ENCODE peak calls at places on chromosomes 16 and 17, in nine cellular contexts. O is vagina, G is stomach, T is uterus, X is heart left ventricle, K is gastrocnemius medialis, M is A549, Y is ovary, N is thyroid gland. U is an unnamed sample.

GRCh38 chr16:50369133-50369804 is 481 bp upstream of the BRD7 start:
- DNase-seq in N (no peak), M (no peak), G (no peak), X (no peak), O (no peak), K (no peak), T (no peak), Y (no peak), U (no peak)

GRCh38 chr17:41917957-41918391 is 777 bp downstream of the ACLY start:
- DNase-seq in M (peak), X (peak), T (peak), O (no peak), K (peak), G (peak), Y (peak), N (peak), U (peak)

GRCh38 chr16:67563708-67564468 is 1.6 kb downstream of the CTCF start:
- DNase-seq in N (peak), O (peak), T (peak), X (no peak), K (peak), Y (peak), M (peak), G (peak), U (peak)

GRCh38 chr16:57623251-57624043 is 5.0 kb upstream of the ADGRG1 start:
- DNase-seq in X (peak), K (no peak), M (peak), N (peak), G (peak), Y (peak), O (no peak), T (peak), U (peak)

GRCh38 chr16:2919511-2920255 is 8.0 kb downstream of the FLYWCH1 start:
- DNase-seq in X (no peak), N (peak), T (peak), K (peak), M (peak), Y (peak), G (peak), O (no peak), U (no peak)

GRCh38 chr17:66426397-66427033 is 124.1 kb downstream of the PRKCA start:
- DNase-seq in Y (no peak), O (no peak), X (no peak), T (no peak), K (no peak), N (no peak), G (no peak), M (peak), U (no peak)

GRCh38 chr17:41586863-41587495 is at the start of gene KRT14:
- DNase-seq in N (no peak), K (no peak), Y (no peak), X (no peak), M (no peak), O (peak), T (no peak), G (no peak), U (no peak)

GRCh38 chr16:28291651-28292626 is at the start of gene SBK1:
- DNase-seq in G (peak), X (peak), T (peak), O (no peak), M (peak), K (peak), N (peak), Y (peak), U (peak)

GRCh38 chr16:57798953-57799618 is 3.2 kb downstream of the KIFC3 start:
- DNase-seq in T (no peak), X (peak), Y (no peak), G (peak), N (no peak), M (no peak), O (no peak), K (no peak), U (no peak)

GRCh38 chr16:89828199-89828869 is at the start of gene SPIRE2:
- DNase-seq in X (peak), Y (peak), G (peak), N (peak), T (peak), O (no peak), M (peak), K (peak), U (peak)

GRCh38 chr16:79429276-79430128 is 171.0 kb downstream of the MAF start:
- DNase-seq in O (no peak), K (no peak), G (no peak), Y (no peak), M (no peak), T (peak), X (no peak), N (no peak), U (no peak)

GRCh38 chr16:58265480-58266052 is 29.3 kb downstream of the PRSS54 start:
- DNase-seq in M (no peak), T (no peak), K (no peak), X (no peak), O (no peak), G (no peak), Y (no peak), N (no peak), U (no peak)

GRCh38 chr17:58369214-58370031 is 17.4 kb upstream of the SUPT4H1 start:
- DNase-seq in T (no peak), O (peak), M (no peak), K (no peak), G (no peak), N (no peak), X (no peak), Y (no peak), U (no peak)

GRCh38 chr17:59914274-59914854 is 21.4 kb downstream of the RPS6KB1 start:
- DNase-seq in T (no peak), G (no peak), X (no peak), N (no peak), Y (no peak), O (no peak), K (no peak), M (peak), U (no peak)

GRCh38 chr17:54814371-54814770 is 86.3 kb upstream of the TOM1L1 start:
- DNase-seq in T (no peak), M (no peak), K (no peak), G (no peak), X (no peak), Y (no peak), O (no peak), N (no peak), U (no peak)

GRCh38 chr17:35907691-35908090 is 22.9 kb downstream of the RDM1 start:
- DNase-seq in X (no peak), Y (no peak), G (no peak), N (no peak), K (no peak), O (no peak), M (no peak), T (no peak), U (no peak)

GRCh38 chr16:51615141-51615540 is 464.1 kb upstream of the SALL1 start:
- DNase-seq in N (no peak), K (no peak), M (no peak), O (no peak), G (no peak), Y (no peak), T (no peak), X (no peak), U (no peak)

GRCh38 chr17:80025140-80025539 is 10.5 kb downstream of the TBC1D16 start:
- DNase-seq in X (peak), T (no peak), M (no peak), Y (no peak), O (no peak), K (peak), G (no peak), N (no peak), U (no peak)

GRCh38 chr17:60107526-60108257 is 29.0 kb upstream of the HEATR6 start:
- DNase-seq in X (no peak), G (no peak), N (no peak), M (peak), Y (no peak), T (no peak), K (no peak), O (no peak), U (no peak)

GRCh38 chr16:16162591-16162990 is 60.7 kb downstream of the ABCC6 start:
- DNase-seq in Y (no peak), T (no peak), M (no peak), X (peak), N (no peak), K (no peak), G (no peak), O (no peak), U (no peak)

GRCh38 chr17:82440991-82441627 is 9.4 kb downstream of the CYBC1 start:
- DNase-seq in N (no peak), G (no peak), X (no peak), M (no peak), O (no peak), Y (no peak), T (no peak), K (peak), U (no peak)
- TF ChIP-seq POLR2A in N (no peak), G (no peak), X (no peak), M (no peak), O (no peak), Y (no peak), T (no peak), K (no peak), U (no peak)

DNA sequence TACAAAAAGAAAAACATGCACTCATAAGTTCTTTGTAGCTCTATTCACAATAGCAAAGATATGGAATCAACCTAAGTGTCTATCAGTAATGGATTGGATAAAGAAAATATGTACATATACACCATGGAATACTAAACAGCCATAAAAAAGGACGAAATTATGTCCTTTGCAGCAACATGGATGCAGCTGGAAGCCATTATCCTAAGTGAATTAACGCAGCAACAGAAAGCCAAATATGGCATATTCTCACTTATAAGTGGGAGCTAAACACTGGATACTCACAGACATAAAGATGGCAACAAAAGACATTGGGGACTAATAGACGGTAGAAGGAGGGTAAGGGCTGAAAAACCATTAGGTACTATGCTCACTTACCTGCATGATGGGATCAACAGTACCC is 5.8 kb downstream of the CMC2 start:
- DNase-seq in N (no peak), T (no peak), K (no peak), O (no peak), G (no peak), Y (no peak), X (no peak), M (no peak), U (no peak)
- H3K27ac ChIP-seq in N (no peak), T (no peak), K (no peak), O (no peak), G (no peak), Y (no peak), X (no peak), M (no peak), U (no peak)

DNA sequence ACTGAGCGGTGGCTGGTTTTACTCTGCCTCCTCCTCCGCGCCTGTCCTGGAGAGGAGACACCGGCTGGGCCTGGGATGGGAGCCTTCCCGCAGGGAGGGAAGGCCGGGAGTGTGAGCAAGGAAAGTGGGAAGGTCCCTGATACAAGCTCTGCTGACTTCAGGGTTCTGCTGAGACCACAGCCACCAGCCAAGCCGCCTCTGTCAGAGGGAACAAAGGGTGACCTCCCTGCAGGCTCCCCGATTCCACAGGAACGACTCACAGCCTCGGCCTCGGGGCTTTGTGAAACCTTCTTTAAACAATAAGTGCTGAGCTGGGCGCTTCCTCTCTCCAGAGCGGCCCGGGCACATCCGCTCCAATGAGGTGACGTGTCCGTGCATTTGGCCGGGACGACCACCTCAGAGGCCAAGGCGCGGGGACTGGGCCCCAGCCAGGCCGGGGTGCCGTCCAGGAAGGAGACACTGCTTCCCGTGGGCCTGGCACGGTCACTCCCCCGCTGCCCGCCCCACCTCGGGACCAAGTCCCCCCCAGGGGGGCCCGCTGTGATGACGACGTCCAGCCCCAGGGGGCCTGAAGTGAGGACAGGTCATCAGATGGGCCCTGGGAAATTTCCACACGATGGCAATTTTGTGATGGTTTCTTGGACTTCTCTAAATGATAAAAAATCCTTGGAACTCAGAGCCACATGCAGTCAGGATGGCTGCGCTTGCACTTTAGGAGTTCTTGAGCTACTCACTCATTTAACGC is 11.8 kb upstream of the CIBAR2 start:
- DNase-seq in G (no peak), K (peak), T (peak), N (peak), X (peak), Y (no peak), O (no peak), M (peak), U (no peak)
- TF ChIP-seq POLR2A in G (no peak), K (no peak), T (no peak), N (no peak), X (no peak), Y (no peak), O (no peak), M (no peak), U (no peak)

GRCh38 chr17:51516924-51517323 is 256.6 kb downstream of the UTP18 start:
- DNase-seq in Y (no peak), G (no peak), O (no peak), T (no peak), K (no peak), X (no peak), M (no peak), N (no peak), U (no peak)
- H3K27ac ChIP-seq in Y (no peak), G (no peak), O (no peak), T (no peak), K (no peak), X (no peak), M (no peak), N (no peak), U (no peak)

GRCh38 chr16:61611847-61612491 is 424.3 kb downstream of the CDH8 start:
- DNase-seq in G (no peak), K (no peak), M (no peak), O (no peak), N (no peak), Y (no peak), T (no peak), X (no peak), U (no peak)
- TF ChIP-seq POLR2A in G (no peak), K (no peak), M (no peak), O (no peak), N (no peak), Y (no peak), T (no peak), X (no peak), U (no peak)

DNA sequence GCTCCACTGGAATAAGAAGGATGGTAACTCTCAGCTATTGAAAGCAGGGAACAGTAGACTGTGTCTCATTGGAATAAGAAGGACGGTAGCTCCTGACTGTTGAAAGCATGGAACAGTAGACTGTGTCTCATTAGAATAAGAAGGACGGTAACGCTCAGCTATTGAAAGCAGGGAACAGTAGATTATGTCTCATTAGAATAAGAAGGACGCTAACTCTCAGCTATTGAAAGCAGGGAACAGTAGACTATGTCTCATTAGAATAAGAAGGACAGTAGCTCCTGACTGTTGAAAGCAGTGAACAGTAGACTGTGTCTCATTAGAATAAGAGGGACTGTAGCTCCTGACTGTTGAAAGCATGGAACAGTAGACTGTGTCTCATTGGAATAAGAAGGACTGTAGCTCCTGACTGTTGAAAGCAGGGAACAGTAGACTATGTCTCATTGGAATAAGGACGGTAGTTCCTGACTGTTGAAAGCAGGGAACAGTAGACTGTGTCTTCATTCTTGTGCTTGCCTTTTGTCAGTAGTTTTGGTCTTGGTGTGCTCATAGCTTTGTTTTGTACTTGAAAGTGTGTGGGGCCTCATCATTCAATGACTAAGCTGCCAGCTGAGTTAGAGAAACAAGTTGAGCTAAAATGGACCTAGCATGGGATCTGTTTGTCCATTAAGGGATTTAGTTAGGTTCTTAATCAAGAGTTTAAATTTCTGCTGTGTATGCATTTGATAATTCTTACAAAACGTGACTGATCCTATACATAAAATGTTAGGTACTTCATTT is 58.5 kb downstream of the BANP start:
- DNase-seq in O (no peak), T (no peak), Y (no peak), K (no peak), G (no peak), X (no peak), N (no peak), M (no peak), U (no peak)
- H3K27ac ChIP-seq in O (no peak), T (no peak), Y (no peak), K (no peak), G (no peak), X (no peak), N (no peak), M (no peak), U (no peak)

GRCh38 chr17:77177002-77177401 is 36.2 kb downstream of the SEC14L1 start:
- DNase-seq in G (no peak), M (no peak), T (no peak), X (no peak), K (no peak), O (no peak), Y (no peak), N (no peak), U (no peak)

GRCh38 chr17:77173104-77173503 is 32.3 kb downstream of the SEC14L1 start:
- DNase-seq in O (no peak), N (no peak), M (no peak), K (no peak), X (no peak), T (no peak), Y (no peak), G (no peak), U (no peak)

GRCh38 chr17:77178050-77178449 is 37.3 kb downstream of the SEC14L1 start:
- DNase-seq in X (no peak), Y (no peak), M (no peak), T (no peak), N (no peak), K (no peak), O (no peak), G (no peak), U (no peak)

GRCh38 chr17:77178586-77178985 is 37.8 kb downstream of the SEC14L1 start:
- DNase-seq in Y (no peak), O (no peak), X (no peak), T (no peak), K (no peak), G (no peak), N (no peak), M (no peak), U (no peak)

DNA sequence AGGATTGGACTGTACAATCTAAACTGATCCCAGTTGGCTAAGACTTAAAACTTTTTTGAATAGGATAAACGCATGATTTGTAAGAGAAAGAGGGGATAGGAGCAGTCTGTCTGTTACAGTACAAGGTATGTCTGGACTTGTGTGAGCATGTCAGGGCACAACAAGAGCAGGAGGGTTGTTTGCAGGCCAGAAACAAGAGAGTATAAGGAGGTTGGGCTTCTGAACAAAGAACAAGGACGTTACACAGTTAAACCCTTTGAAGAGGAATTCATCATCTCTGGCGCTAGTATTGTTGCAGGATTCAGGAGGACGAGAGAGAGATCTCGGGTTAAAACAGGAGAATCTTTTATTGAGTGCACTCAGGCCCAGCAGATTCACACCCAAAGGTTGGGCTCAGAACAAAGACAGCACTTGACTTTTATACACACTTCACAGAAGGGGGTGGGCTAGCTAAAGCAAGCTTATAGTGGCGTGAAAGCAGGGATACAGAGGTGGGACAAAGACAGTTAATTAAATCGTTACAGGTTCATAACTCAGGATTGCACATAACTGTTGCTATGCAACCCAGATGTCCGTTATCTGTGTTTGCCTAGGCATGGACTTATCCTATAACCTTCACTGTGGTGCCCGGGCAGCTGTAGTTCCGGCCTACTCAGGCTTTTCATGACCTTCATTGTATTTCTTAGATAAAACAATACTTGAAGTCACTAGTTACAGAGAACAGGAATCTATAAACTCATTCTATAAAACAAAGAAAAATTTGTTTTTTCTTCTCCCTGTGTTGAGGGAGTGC is 34.4 kb downstream of the SEC14L1 start:
- DNase-seq in M (no peak), G (peak), K (no peak), X (no peak), O (no peak), T (no peak), Y (no peak), N (no peak), U (no peak)
- TF ChIP-seq POLR2A in M (no peak), G (no peak), K (no peak), X (no peak), O (no peak), T (no peak), Y (no peak), N (no peak), U (no peak)

GRCh38 chr16:30374538-30374937 is at the start of gene MYL11:
- DNase-seq in N (no peak), M (no peak), O (no peak), Y (no peak), X (no peak), G (no peak), T (no peak), K (peak), U (no peak)
- H3K27ac ChIP-seq in N (no peak), M (no peak), O (no peak), Y (no peak), X (no peak), G (no peak), T (no peak), K (peak), U (no peak)

GRCh38 chr17:64063088-64063487 is 42.7 kb upstream of the ICAM2 start:
- DNase-seq in K (no peak), X (no peak), Y (no peak), N (no peak), M (no peak), O (no peak), T (no peak), G (no peak), U (no peak)

GRCh38 chr17:64066709-64067108 is 46.3 kb upstream of the ICAM2 start:
- DNase-seq in Y (no peak), K (no peak), X (no peak), G (no peak), T (no peak), N (no peak), O (no peak), M (no peak), U (no peak)

GRCh38 chr17:64063766-64064224 is 43.4 kb upstream of the ICAM2 start:
- DNase-seq in N (peak), Y (no peak), T (peak), K (peak), O (no peak), M (peak), G (peak), X (peak), U (no peak)

GRCh38 chr17:64061157-64061898 is 40.9 kb upstream of the ICAM2 start:
- DNase-seq in Y (no peak), T (no peak), X (no peak), M (no peak), N (no peak), G (no peak), O (no peak), K (no peak), U (no peak)

GRCh38 chr17:64064331-64064730 is 43.9 kb upstream of the ICAM2 start:
- DNase-seq in T (no peak), Y (no peak), K (no peak), X (no peak), M (no peak), G (peak), N (peak), O (no peak), U (no peak)
- TF ChIP-seq POLR2A in T (no peak), Y (no peak), K (no peak), X (no peak), M (no peak), G (no peak), N (no peak), O (no peak), U (no peak)